ENCODE peak calls at places on chromosomes 1 and 21, in eight cellular contexts. Z is A549, B is HL-60, N is GM23338, I is SK-N-SH, H is GM12878, O is Panc1, W is HCT116. V is an unnamed sample.
A peak's percentile ranks its signal among the peaks of the same experiment; 100 is the strongest.

GRCh38 chr1:109483658-109484518 is at the start of gene ATXN7L2:
- DNase-seq in Z (peak; percentile 92), B (peak; percentile 75), N (peak; percentile 96), I (peak; percentile 100), H (peak; percentile 42), O (peak; percentile 51), W (peak; percentile 77), V (peak; percentile 100)

GRCh38 chr1:101618900-101619299 is 377.8 kb downstream of the OLFM3 start:
- DNase-seq in Z (no peak), B (no peak), N (peak; percentile 5), I (no peak), H (no peak), O (no peak), W (no peak), V (no peak)

GRCh38 chr21:42527489-42528158 is 14.0 kb downstream of the SLC37A1 start:
- DNase-seq in Z (no peak), B (no peak), N (no peak), I (no peak), H (peak; percentile 80), O (no peak), W (no peak), V (no peak)

GRCh38 chr1:161265305-161265704 is 6.8 kb downstream of the PCP4L1 start:
- DNase-seq in Z (no peak), B (no peak), N (no peak), I (no peak), H (no peak), O (no peak), W (no peak), V (no peak)

GRCh38 chr1:99347041-99347684 is 82.9 kb downstream of the PLPPR4 start:
- DNase-seq in Z (no peak), B (no peak), N (peak; percentile 40), I (no peak), H (no peak), O (no peak), W (no peak), V (no peak)

GRCh38 chr1:36984026-36984425 is 50.3 kb downstream of the GRIK3 start:
- DNase-seq in Z (no peak), B (no peak), N (no peak), I (no peak), H (no peak), O (no peak), W (no peak), V (no peak)

GRCh38 chr1:1215266-1215676 is 1.3 kb upstream of the TNFRSF4 start:
- DNase-seq in Z (no peak), B (no peak), N (no peak), I (no peak), H (no peak), O (no peak), W (no peak), V (no peak)

GRCh38 chr1:172397221-172397620 is 23.3 kb upstream of the C1orf105 start:
- DNase-seq in Z (no peak), B (no peak), N (no peak), I (no peak), H (no peak), O (no peak), W (no peak), V (no peak)

GRCh38 chr1:56617141-56617540 is 28.0 kb upstream of the PRKAA2 start:
- DNase-seq in Z (no peak), B (no peak), N (no peak), I (no peak), H (no peak), O (no peak), W (no peak), V (no peak)

GRCh38 chr1:109274533-109275476 is 8.1 kb downstream of the PSRC1 start:
- DNase-seq in Z (peak; percentile 76), B (no peak), N (no peak), I (peak; percentile 65), H (no peak), O (no peak), W (peak; percentile 21), V (peak; percentile 79)

GRCh38 chr1:185398022-185398421 is 81.0 kb upstream of the IVNS1ABP start:
- DNase-seq in Z (no peak), B (no peak), N (no peak), I (no peak), H (no peak), O (no peak), W (no peak), V (no peak)

GRCh38 chr21:42215942-42216725 is 2.8 kb upstream of the ABCG1 start:
- DNase-seq in Z (no peak), B (no peak), N (no peak), I (no peak), H (no peak), O (no peak), W (no peak), V (no peak)

GRCh38 chr21:45135868-45136267 is 61.5 kb downstream of the ADARB1 start:
- DNase-seq in Z (no peak), B (no peak), N (no peak), I (no peak), H (no peak), O (no peak), W (no peak), V (no peak)

GRCh38 chr1:67716800-67717199 is 31.8 kb downstream of the GADD45A start:
- DNase-seq in Z (no peak), B (no peak), N (no peak), I (no peak), H (no peak), O (no peak), W (no peak), V (no peak)

DNA sequence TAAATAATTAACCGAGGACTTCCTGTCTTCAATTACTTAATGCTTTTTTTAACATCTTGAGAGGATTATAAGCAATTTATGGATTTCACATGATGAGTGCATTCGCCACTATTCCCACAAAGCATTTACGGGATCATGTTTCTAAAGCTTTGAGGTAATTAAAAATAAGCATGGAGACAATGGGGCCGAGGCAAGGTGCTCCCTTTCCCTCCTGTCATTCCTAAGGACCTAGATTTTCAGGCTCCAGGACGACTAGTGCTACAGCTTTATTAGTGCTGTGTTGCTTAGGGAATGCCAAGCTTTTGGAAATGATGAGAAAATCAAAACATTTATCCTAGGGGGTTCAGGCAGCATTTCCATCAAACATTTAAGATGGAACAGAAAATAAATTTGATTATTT is 209.2 kb downstream of the KCTD3 start:
- DNase-seq in Z (no peak), B (no peak), N (peak; percentile 44), I (no peak), H (no peak), O (no peak), W (no peak), V (no peak)
- TF ChIP-seq REST in Z (no peak), B (no peak), N (no peak), I (no peak), H (no peak), O (no peak), W (no peak), V (no peak)

GRCh38 chr1:230416430-230416829 is 9.7 kb downstream of the PGBD5 start:
- DNase-seq in Z (no peak), B (no peak), N (no peak), I (no peak), H (no peak), O (no peak), W (no peak), V (no peak)

GRCh38 chr1:230413061-230413460 is 13.1 kb downstream of the PGBD5 start:
- DNase-seq in Z (no peak), B (no peak), N (no peak), I (no peak), H (no peak), O (no peak), W (no peak), V (no peak)

GRCh38 chr1:230414694-230415093 is 11.4 kb downstream of the PGBD5 start:
- DNase-seq in Z (no peak), B (no peak), N (no peak), I (no peak), H (no peak), O (no peak), W (no peak), V (no peak)

GRCh38 chr1:230414102-230414501 is 12.0 kb downstream of the PGBD5 start:
- DNase-seq in Z (no peak), B (no peak), N (no peak), I (no peak), H (no peak), O (no peak), W (no peak), V (no peak)

GRCh38 chr1:230415405-230416119 is 10.6 kb downstream of the PGBD5 start:
- DNase-seq in Z (no peak), B (no peak), N (no peak), I (peak; percentile 82), H (no peak), O (no peak), W (no peak), V (no peak)
- TF ChIP-seq REST in Z (no peak), B (no peak), N (no peak), I (no peak), H (no peak), O (no peak), W (no peak), V (no peak)

GRCh38 chr1:201619513-201619912 is 80.6 kb downstream of the NAV1 start:
- DNase-seq in Z (no peak), B (no peak), N (no peak), I (no peak), H (no peak), O (no peak), W (no peak), V (no peak)
- TF ChIP-seq REST in Z (no peak), B (no peak), N (no peak), I (no peak), H (no peak), O (no peak), W (no peak), V (no peak)

GRCh38 chr1:96979869-96980268 is 258.3 kb downstream of the PTBP2 start:
- DNase-seq in Z (no peak), B (no peak), N (no peak), I (no peak), H (no peak), O (no peak), W (no peak), V (no peak)
- TF ChIP-seq REST in Z (no peak), B (no peak), N (no peak), I (no peak), H (no peak), O (no peak), W (no peak), V (no peak)

DNA sequence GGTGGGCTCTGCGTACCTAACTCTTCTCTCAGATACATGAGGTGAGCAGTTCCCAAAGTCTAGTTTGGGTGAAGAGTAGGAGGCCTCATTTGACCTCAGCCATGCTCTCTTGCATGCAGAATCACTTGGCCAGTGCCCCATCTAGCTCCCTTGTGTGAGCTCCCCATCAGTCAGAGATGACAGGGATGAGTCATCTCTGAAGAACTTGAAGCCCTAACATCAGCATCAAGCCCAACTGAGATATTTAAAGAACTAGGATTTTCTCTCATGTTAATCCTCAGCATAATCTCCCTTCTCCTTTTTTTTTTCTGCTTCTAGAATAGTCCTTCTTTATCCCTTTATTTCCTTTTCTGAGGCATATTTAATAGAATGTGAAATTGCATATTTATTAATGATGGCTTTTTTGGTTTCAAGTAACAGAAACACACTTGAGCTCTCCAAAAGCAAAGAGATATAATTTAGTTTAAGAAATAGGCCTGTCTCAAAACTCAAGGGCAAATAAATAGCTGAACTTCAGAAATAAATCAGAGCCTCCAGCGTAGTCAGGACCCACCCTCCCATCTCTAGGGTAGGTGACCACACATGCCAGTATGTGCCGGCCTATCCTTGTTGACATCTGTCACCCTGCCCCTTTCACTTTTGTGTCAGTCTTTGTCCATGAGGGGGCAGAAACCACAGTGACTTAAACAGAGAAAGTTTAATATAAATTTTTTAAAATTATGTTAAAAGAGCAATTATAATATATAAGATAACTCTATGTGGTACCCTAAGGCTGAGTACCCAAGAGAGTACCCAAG is 112.3 kb downstream of the TSEN15 start:
- DNase-seq in Z (no peak), B (no peak), N (no peak), I (no peak), H (peak; percentile 42), O (no peak), W (no peak), V (no peak)
- TF ChIP-seq REST in Z (no peak), B (no peak), N (no peak), I (no peak), H (no peak), O (no peak), W (no peak), V (no peak)